ENCODE peak calls at places on chromosomes 12 and 14, in four cellular contexts. G, A, P and Y are unnamed samples.

GRCh38 chr12:116138781-116139180 is 138.7 kb downstream of the MED13L start:
- DNase-seq in G (peak; percentile 58), A (no peak), P (no peak), Y (no peak)

GRCh38 chr12:55684761-55685370 is 22.8 kb downstream of the ITGA7 start:
- DNase-seq in G (no peak), P (no peak), A (no peak), Y (no peak)

GRCh38 chr12:80373666-80374065 is 70.4 kb upstream of the PTPRQ start:
- DNase-seq in G (no peak), P (no peak), A (no peak), Y (no peak)

GRCh38 chr14:87171161-87171560 is 821.8 kb downstream of the GALC start:
- DNase-seq in A (no peak), P (no peak), G (no peak), Y (no peak)

GRCh38 chr14:62158779-62159178 is 396.6 kb downstream of the SNAPC1 start:
- DNase-seq in G (no peak), P (no peak), A (no peak), Y (no peak)

GRCh38 chr14:66746316-66747006 is 238.5 kb downstream of the GPHN start:
- DNase-seq in G (peak; percentile 54), A (peak; percentile 21), P (no peak), Y (peak; percentile 5)

GRCh38 chr12:55720894-55721444 is 776 bp downstream of the RDH5 start:
- DNase-seq in P (no peak), G (peak; percentile 99), A (peak; percentile 81), Y (peak; percentile 76)

GRCh38 chr14:70955543-70956480 is 48.6 kb downstream of the PCNX1 start:
- DNase-seq in P (no peak), G (peak; percentile 64), A (no peak), Y (no peak)

GRCh38 chr14:97350894-97351713 is 553.9 kb downstream of the VRK1 start:
- DNase-seq in P (no peak), G (no peak), A (peak; percentile 2), Y (no peak)

GRCh38 chr12:48875944-48876520 is 10.4 kb upstream of the RND1 start:
- DNase-seq in P (no peak), G (peak; percentile 40), A (no peak), Y (no peak)

GRCh38 chr14:92692822-92693226 is 55.6 kb downstream of the LGMN start:
- DNase-seq in G (peak; percentile 20), P (no peak), A (peak; percentile 70), Y (no peak)

GRCh38 chr12:121494093-121494787 is 86.6 kb downstream of the KDM2B start:
- DNase-seq in A (peak; percentile 26), P (peak; percentile 47), G (peak; percentile 46), Y (no peak)

GRCh38 chr12:2586159-2587035 is 208.4 kb upstream of the FKBP4 start:
- DNase-seq in P (no peak), A (peak; percentile 1), G (no peak), Y (no peak)

GRCh38 chr12:47094804-47095203 is 15.0 kb upstream of the AMIGO2 start:
- DNase-seq in G (no peak), P (no peak), A (no peak), Y (no peak)

GRCh38 chr12:110039085-110039807 is 9.1 kb downstream of the C12orf76 start:
- DNase-seq in G (peak; percentile 96), P (no peak), A (peak; percentile 59), Y (peak; percentile 77)

GRCh38 chr14:51527073-51527472 is 124.6 kb upstream of the FRMD6 start:
- DNase-seq in G (peak; percentile 67), A (no peak), P (no peak), Y (no peak)

GRCh38 chr12:97022831-97023230 is 115.8 kb downstream of the NEDD1 start:
- DNase-seq in A (no peak), P (no peak), G (no peak), Y (no peak)

GRCh38 chr12:130872179-130873096 is 572 bp downstream of the RAN start:
- DNase-seq in P (peak; percentile 30), G (peak; percentile 73), A (peak; percentile 33), Y (no peak)
- H3K4me3 ChIP-seq in P (peak overlapping the region; percentile 89), G (peak overlapping the region; percentile 92), A (peak overlapping the region; percentile 95), Y (peak overlapping the region; percentile 90)

GRCh38 chr14:76329951-76330350 is 46.0 kb upstream of the ESRRB start:
- DNase-seq in G (no peak), A (no peak), P (no peak), Y (no peak)

GRCh38 chr14:76326918-76327689 is 48.8 kb upstream of the ESRRB start:
- DNase-seq in A (no peak), P (no peak), G (no peak), Y (no peak)

GRCh38 chr14:76329150-76329881 is 46.6 kb upstream of the ESRRB start:
- DNase-seq in P (no peak), G (no peak), A (no peak), Y (no peak)

GRCh38 chr14:76330411-76331327 is 45.3 kb upstream of the ESRRB start:
- DNase-seq in A (no peak), G (no peak), P (no peak), Y (no peak)

DNA sequence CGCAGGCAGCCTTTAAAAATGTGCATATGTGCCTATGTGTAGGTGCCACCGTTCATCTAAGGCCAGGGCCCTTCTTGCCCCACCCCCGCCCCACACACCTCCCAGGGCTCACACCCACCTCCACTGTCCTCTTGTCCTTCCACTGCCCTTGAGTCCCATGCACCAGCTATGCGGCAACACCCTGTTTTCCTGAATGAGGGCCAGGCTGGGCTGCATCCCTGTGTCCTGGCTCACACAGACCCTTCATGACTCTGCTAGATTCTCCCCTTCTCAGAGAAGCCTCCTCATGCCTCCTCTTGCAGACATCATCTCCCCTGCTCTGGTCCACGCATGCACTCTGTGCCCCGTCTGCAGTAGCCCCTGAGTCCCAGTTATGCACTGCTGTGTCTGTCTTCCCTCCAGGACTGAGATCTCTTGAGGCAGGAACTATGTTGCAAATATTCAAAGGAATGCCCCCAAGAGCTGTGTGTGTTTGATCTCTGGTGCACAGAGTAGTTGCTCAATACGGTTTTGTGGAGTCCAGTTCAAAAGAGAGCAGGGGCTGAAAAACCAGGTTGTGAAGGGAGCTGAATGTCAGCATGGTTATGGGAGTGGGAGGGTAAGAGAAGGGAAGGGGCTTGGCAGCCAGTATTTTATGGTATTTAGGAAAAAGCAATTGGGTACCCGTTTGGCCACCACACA is 47.3 kb upstream of the ESRRB start:
- DNase-seq in P (no peak), A (no peak), G (no peak), Y (no peak)
- H3K4me3 ChIP-seq in P (no peak overlapping the region), A (no peak overlapping the region), G (no peak overlapping the region), Y (no peak overlapping the region)

DNA sequence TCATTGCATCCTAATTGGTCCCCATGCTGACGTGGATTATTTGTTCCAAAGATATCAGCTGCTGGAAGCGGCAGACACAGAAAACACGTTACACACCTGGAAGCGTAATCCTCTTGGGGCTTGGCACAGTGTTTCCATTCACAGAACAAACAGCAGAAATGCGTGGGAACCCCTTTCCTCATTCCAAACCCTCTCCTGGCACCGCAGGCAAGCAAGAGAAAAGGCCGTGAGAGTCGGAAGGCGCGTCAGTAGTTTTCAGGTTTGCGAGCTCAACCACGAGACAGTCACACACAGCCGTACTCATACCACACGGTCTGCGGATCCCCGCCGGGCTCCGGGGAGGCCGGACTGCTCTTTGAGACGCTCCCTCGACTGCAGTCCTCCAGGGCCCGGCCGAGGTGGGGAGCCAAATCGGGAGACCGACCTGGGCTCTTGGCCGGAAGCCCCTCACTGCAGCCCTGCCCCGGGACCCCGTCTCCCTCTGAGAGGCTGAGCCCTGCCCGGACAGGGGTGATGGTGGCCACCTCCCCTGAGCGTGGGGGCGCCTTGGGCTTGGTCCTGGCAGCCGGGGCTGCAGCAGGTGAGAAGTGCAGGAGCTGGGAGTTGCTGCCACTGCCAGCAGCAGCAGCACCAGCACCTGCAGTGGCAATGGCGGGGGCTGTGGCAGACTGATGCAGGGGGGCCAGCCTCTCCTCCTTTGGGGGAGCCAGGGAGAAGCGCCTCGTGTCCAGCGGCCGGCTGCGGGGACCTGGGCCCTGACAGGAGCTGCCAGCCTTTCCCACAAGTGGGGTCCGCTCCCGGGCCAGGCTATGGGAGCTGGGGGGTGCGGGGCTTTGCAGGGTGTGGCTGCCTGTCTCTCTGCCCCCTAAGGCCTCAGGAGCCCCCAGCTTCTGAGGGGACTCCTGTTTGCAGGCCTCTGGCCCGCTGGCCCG is 28.1 kb upstream of the GPR68 start:
- DNase-seq in A (no peak), P (no peak), G (no peak), Y (no peak)
- H3K4me3 ChIP-seq in A (no peak overlapping the region), P (no peak overlapping the region), G (no peak overlapping the region), Y (no peak overlapping the region)

DNA sequence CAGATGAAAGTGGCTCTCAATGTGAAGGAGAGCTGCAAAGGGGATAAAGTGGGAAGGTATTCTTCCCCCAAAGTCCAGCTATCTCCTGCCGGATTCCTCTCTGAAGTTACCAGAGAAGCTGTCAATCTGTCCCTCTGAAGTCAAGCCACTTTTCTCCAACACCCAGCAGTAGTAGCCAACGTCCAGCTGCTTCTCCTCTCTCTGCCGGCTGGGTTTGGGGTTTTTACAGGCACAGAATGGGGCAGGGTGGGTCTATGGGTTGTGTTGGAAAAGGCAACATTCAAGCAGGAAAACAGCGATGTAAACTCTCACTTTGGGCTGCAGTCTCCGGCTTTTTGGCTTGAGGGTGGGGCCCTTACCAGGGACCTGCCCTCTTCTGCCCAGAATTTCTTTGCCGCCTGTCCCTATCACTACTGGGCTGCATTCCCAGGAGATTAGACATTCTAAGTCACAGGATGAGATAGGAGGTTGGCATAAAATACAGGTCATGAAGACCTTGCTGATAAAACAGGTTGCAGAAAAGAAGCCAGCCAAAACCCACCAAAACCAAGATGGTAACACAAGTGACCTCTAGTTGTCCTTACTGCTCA is 16.3 kb downstream of the CAPZA3 start:
- DNase-seq in P (no peak), G (no peak), A (no peak), Y (no peak)
- H3K4me3 ChIP-seq in P (no peak overlapping the region), G (no peak overlapping the region), A (no peak overlapping the region), Y (no peak overlapping the region)